ENCODE peak calls at places on chromosomes 1 and 21, in ten cellular contexts. W, M, X, C, J, D, I, S, G and Q are unnamed samples.

GRCh38 chr1:92902406-92902744 is 58.9 kb downstream of the DIPK1A start:
- DNase-seq in W (no peak), M (no peak), X (no peak), C (no peak), J (no peak), D (no peak), I (no peak), S (no peak), G (no peak), Q (no peak)

GRCh38 chr1:168509204-168509603 is 34.6 kb downstream of the XCL2 start:
- DNase-seq in W (no peak), M (no peak), X (no peak), C (no peak), J (no peak), D (no peak), I (no peak), S (no peak), G (no peak), Q (no peak)

GRCh38 chr1:201447911-201448871 is 20.8 kb downstream of the PHLDA3 start:
- DNase-seq in W (peak), M (peak), X (peak), C (no peak), J (peak), D (peak), I (peak), S (peak), G (no peak), Q (peak)

GRCh38 chr1:212062832-212063438 is 27.4 kb downstream of the DTL start:
- DNase-seq in W (peak), M (peak), X (peak), C (no peak), J (no peak), D (no peak), I (peak), S (no peak), G (peak), Q (peak)

GRCh38 chr1:67766117-67766978 is 66.9 kb downstream of the GNG12 start:
- DNase-seq in W (peak), M (peak), X (peak), C (no peak), J (no peak), D (peak), I (peak), S (no peak), G (peak), Q (no peak)

GRCh38 chr1:232901255-232901654 is 49.2 kb upstream of the NTPCR start:
- DNase-seq in W (no peak), M (no peak), X (no peak), C (no peak), J (no peak), D (no peak), I (no peak), S (no peak), G (no peak), Q (no peak)

GRCh38 chr1:171817511-171818265 is 23.6 kb upstream of the DNM3 start:
- DNase-seq in W (peak), M (peak), X (peak), C (no peak), J (no peak), D (no peak), I (peak), S (peak), G (peak), Q (no peak)

GRCh38 chr1:50109647-50110075 is 941 bp downstream of the ELAVL4 start:
- DNase-seq in W (no peak), M (peak), X (no peak), C (no peak), J (no peak), D (no peak), I (no peak), S (no peak), G (no peak), Q (no peak)

GRCh38 chr21:38875694-38876492 is 70.2 kb downstream of the ETS2 start:
- DNase-seq in W (no peak), M (peak), X (peak), C (no peak), J (no peak), D (no peak), I (peak), S (no peak), G (no peak), Q (peak)

GRCh38 chr1:10830961-10831669 is 34.7 kb upstream of the CASZ1 start:
- DNase-seq in W (no peak), M (no peak), X (peak), C (no peak), J (no peak), D (no peak), I (no peak), S (no peak), G (no peak), Q (no peak)

GRCh38 chr1:59279651-59280050 is 17.2 kb upstream of the FGGY start:
- DNase-seq in W (no peak), M (no peak), X (no peak), C (no peak), J (no peak), D (no peak), I (no peak), S (no peak), G (no peak), Q (no peak)

DNA sequence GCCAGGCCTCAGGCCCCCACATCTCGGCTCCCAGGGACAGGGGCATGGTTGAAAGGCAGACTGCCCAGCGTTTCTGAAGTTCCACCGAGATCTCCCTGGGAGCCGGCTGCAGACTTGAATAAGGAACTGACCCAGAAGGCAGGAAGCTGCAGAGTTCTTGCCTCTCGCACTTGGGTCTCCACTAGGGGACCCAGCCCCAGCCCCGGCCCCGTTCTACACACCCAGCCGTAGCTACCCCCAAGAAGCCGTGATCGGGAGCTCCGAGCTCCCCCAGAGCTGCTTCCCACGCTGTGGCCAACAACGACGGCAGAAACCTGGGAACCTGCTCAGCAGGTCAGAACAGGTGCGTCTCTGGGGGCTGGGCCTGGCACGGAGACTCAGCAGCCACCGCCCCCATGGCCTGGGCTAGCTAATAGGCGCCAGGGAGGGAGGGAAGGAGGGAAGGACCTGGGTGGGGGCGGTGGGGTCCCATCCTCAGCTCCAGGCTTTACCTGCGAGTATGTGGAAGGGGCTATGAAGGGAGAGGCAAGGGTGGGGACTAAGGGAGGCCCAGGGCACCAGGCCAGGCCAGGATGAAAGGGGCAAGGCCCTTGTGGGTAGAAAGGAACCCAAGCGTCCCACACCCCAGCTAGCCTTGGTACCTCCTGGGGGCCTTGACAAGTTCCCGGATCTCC is at the start of gene NECTIN4:
- DNase-seq in W (peak), M (no peak), X (peak), C (no peak), J (no peak), D (no peak), I (no peak), S (peak), G (no peak), Q (no peak)
- TF ChIP-seq CTCF in W (no peak), M (no peak), X (no peak), C (no peak), J (no peak), D (no peak), I (no peak), S (no peak), G (no peak), Q (no peak)

DNA sequence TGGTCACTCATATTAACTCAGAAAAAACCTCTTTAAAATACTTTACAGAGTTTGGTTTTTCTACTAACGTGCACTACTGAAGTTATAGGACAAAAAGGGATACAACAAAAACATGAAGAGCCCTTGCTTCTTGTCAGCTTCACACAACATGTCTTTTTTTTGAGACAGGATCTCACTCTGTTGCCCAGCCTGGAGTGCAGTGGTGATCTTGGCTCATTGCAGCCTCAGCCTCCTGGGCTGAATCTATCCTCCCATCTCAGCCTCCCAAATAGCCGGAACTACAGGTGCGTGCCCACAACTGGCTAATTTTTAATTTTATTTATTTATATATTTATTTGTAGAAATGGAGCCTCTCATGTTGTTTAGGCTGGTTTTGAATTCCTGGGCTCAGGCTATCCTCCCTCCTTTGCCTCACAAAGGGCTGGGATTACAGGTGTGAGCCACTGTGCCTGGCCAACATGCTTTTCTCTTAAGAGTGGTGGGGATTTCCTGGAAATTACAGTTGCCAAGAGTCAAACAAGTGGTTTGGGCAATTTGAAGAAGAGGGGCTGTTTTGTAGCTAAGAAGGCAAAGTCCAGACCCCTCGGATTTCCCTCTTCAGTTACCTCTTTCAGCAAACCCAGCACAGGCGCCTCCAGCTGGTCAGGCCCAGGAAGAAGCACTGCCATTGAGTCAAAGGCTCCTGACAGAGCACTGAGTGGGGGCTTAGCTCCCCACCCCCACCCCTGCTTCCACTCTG is 6.4 kb upstream of the SMPDL3B start:
- DNase-seq in W (no peak), M (peak), X (no peak), C (no peak), J (no peak), D (no peak), I (no peak), S (no peak), G (no peak), Q (no peak)
- TF ChIP-seq CTCF in W (no peak), M (no peak), X (no peak), C (no peak), J (no peak), D (no peak), I (no peak), S (no peak), G (no peak), Q (no peak)

GRCh38 chr1:55481634-55482033 is 266.5 kb upstream of the USP24 start:
- DNase-seq in W (no peak), M (peak), X (peak), C (no peak), J (no peak), D (no peak), I (no peak), S (no peak), G (peak), Q (no peak)

GRCh38 chr1:55479970-55480369 is 264.8 kb upstream of the USP24 start:
- DNase-seq in W (no peak), M (no peak), X (no peak), C (no peak), J (no peak), D (no peak), I (no peak), S (no peak), G (no peak), Q (no peak)

GRCh38 chr1:55484173-55484572 is 269.0 kb upstream of the USP24 start:
- DNase-seq in W (no peak), M (peak), X (peak), C (no peak), J (no peak), D (no peak), I (no peak), S (no peak), G (no peak), Q (no peak)

GRCh38 chr1:55480396-55480795 is 265.2 kb upstream of the USP24 start:
- DNase-seq in W (peak), M (no peak), X (no peak), C (no peak), J (no peak), D (no peak), I (no peak), S (no peak), G (no peak), Q (no peak)

GRCh38 chr1:55483523-55483922 is 268.4 kb upstream of the USP24 start:
- DNase-seq in W (no peak), M (no peak), X (no peak), C (no peak), J (no peak), D (no peak), I (no peak), S (no peak), G (no peak), Q (no peak)
- TF ChIP-seq CTCF in W (no peak), M (no peak), X (no peak), C (peak), J (no peak), D (no peak), I (no peak), S (no peak), G (no peak), Q (no peak)

DNA sequence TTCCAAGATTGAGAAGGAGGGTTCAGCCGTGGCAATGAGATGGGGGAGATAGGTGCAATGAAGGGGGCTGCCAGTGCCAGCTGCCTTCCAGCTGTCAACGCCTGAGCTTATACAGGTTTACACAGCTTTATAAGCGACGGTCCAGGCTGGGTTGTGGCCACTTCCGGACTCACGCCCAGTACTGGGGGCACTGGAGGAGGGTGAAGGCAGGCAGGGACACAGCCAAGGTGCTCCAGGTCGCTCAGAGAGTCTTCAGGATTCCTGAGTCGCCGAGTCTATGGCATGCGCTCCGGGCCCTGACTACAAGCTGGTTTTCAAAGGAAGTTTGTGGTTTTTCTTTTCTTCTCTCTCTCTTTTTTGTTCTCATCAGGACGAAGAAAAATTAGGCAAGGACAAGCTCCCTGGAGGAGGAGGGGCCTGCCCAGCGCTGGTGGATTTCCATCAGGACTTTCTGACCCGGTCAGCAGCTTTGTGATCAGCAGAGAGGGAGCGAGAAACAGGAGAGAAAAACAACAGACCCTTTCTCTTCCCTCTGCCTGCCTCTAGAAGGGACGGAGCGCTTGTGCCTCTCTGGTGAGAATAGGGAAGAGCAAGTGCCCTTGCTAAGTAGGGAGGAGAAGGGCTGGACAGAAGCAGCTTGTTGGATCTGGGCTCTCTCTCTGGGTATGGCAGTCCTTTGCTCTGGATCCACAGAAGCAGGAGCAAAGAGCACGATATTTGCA is at the start of gene MINDY1:
- DNase-seq in W (peak), M (peak), X (peak), C (peak), J (peak), D (peak), I (peak), S (peak), G (peak), Q (peak)
- TF ChIP-seq CTCF in W (peak), M (peak), X (peak), C (peak), J (peak), D (peak), I (peak), S (peak), G (peak), Q (peak)

GRCh38 chr1:53526451-53527101 is 67.4 kb downstream of the DMRTB1 start:
- DNase-seq in W (peak), M (peak), X (no peak), C (no peak), J (no peak), D (peak), I (peak), S (no peak), G (peak), Q (no peak)

GRCh38 chr1:53521900-53522552 is 62.8 kb downstream of the DMRTB1 start:
- DNase-seq in W (no peak), M (no peak), X (no peak), C (no peak), J (no peak), D (no peak), I (peak), S (no peak), G (no peak), Q (no peak)

GRCh38 chr1:53527368-53527767 is 68.2 kb downstream of the DMRTB1 start:
- DNase-seq in W (no peak), M (no peak), X (no peak), C (no peak), J (no peak), D (no peak), I (no peak), S (no peak), G (no peak), Q (no peak)

GRCh38 chr1:53524428-53525400 is 65.5 kb downstream of the DMRTB1 start:
- DNase-seq in W (no peak), M (no peak), X (no peak), C (no peak), J (no peak), D (no peak), I (no peak), S (no peak), G (no peak), Q (no peak)

DNA sequence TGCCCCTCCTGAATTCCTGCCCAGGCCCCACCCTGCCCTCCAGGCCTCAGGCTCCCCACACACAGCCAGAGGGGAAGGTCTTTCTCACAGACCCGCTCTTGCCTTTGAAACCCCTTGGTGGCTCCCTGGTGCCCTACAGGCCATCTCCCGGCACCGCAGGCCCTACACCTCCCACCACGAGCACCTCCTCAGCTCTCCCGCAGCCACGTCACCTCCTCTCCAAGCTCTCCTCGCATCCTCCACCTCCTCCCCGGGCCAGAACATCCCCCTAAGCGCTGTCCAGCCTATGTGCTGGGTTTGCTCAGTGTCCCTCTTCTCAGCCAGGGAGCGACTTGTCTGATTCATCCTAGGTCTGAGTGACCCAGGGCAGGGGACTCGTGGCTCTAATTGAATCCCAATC is 66.4 kb downstream of the DMRTB1 start:
- DNase-seq in W (no peak), M (no peak), X (no peak), C (no peak), J (no peak), D (no peak), I (no peak), S (no peak), G (no peak), Q (no peak)
- TF ChIP-seq CTCF in W (no peak), M (no peak), X (no peak), C (peak), J (no peak), D (no peak), I (peak), S (no peak), G (no peak), Q (no peak)

GRCh38 chr1:44239337-44239960 is 26.2 kb downstream of the DMAP1 start:
- DNase-seq in W (peak), M (no peak), X (peak), C (no peak), J (no peak), D (peak), I (peak), S (peak), G (peak), Q (no peak)
- TF ChIP-seq CTCF in W (peak), M (peak), X (no peak), C (peak), J (no peak), D (peak), I (no peak), S (peak), G (peak), Q (peak)

DNA sequence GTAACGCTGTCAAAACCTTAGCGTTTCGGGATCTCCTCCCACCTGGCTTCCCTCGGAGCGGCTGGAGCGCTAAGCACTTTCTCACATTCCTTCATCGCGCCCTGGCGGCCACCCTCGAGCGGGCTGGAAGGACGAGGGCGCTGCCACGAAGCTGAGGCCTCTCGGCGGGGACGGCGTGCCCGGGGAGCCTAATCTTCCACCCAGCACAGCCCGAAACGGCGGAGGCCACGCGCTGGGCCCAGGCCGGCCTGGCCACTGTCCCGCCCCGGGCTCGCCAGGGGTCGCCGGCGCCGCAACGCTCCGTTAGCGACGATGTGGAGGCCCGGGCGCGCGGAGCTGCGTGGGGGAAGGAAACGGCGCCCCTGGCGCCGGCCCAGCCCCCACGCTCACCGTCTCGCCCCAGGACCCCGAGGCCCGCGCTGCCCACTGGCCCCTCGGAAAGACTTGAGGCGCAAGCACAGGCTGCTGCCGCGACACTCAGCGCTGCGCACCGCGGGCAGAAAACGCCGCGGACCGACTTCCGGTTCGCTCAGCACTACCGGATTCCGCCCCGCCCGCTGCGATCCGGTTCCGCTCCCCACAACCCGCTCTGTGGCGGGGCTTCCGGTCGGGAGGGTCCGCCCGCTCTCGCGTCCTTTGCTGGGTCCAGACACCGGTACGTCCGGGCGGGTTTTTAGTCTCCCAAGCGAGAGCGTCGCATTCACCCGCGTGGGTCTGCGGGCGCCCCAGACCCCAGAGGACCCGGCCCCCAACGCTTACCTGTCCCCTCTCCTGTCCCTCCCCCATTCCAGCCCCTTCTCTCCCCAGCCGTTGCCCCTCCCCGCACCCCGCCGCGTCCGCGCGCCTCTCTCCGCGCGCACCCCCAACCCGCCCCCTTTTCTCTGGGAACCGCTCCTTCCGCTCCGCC is at the start of gene YBEY:
- DNase-seq in W (peak), M (peak), X (peak), C (peak), J (peak), D (peak), I (peak), S (peak), G (peak), Q (peak)
- TF ChIP-seq CTCF in W (peak), M (no peak), X (peak), C (peak), J (peak), D (peak), I (peak), S (peak), G (peak), Q (peak)